ENCODE peak calls at places on chromosomes 2 and 18, in four cellular contexts. A is foreskin fibroblast, Q is mucosa of gallbladder, U is iris pigment epithelial cell. N is an unnamed sample.

GRCh38 chr18:71020342-71021096 is 731.7 kb downstream of the SOCS6 start:
- DNase-seq in A (no peak), Q (no peak), U (peak), N (no peak)

GRCh38 chr18:79471048-79471447 is 75.3 kb downstream of the NFATC1 start:
- DNase-seq in A (no peak), Q (no peak), U (no peak), N (no peak)

GRCh38 chr2:170715932-170716777 is 1.0 kb downstream of the SP5 start:
- DNase-seq in A (no peak), Q (no peak), U (no peak), N (no peak)

GRCh38 chr2:187169864-187170263 is 278.2 kb downstream of the CALCRL start:
- DNase-seq in A (no peak), Q (no peak), U (no peak), N (no peak)

GRCh38 chr2:120779781-120780283 is 44.2 kb downstream of the GLI2 start:
- DNase-seq in A (peak), Q (no peak), U (peak), N (peak)

GRCh38 chr2:98469862-98470544 is 25.3 kb downstream of the INPP4A start:
- DNase-seq in A (no peak), Q (no peak), U (no peak), N (no peak)

GRCh38 chr2:65204461-65205230 is 23.0 kb upstream of the ACTR2 start:
- DNase-seq in A (no peak), Q (no peak), U (no peak), N (peak)

GRCh38 chr2:62854600-62855514 is 149.3 kb downstream of the EHBP1 start:
- DNase-seq in A (no peak), Q (no peak), U (no peak), N (no peak)

GRCh38 chr2:239073745-239074530 is 226.1 kb downstream of the TWIST2 start:
- DNase-seq in A (no peak), Q (no peak), U (no peak), N (no peak)

GRCh38 chr18:51135795-51136194 is 61.7 kb downstream of the MEX3C start:
- DNase-seq in A (no peak), Q (no peak), U (no peak), N (no peak)

GRCh38 chr2:218981390-218982311 is 3.3 kb downstream of the FEV start:
- DNase-seq in A (no peak), Q (no peak), U (no peak), N (peak)

GRCh38 chr2:133833746-133834145 is 265.5 kb upstream of the NCKAP5 start:
- DNase-seq in A (no peak), Q (no peak), U (no peak), N (no peak)

GRCh38 chr2:153005051-153005450 is 286.6 kb downstream of the ARL6IP6 start:
- DNase-seq in A (no peak), Q (no peak), U (no peak), N (no peak)

GRCh38 chr18:22952525-22952924 is 19.4 kb downstream of the RBBP8 start:
- DNase-seq in A (no peak), Q (no peak), U (no peak), N (no peak)

GRCh38 chr2:145484443-145485086 is 964.6 kb upstream of the ZEB2 start:
- DNase-seq in A (peak), Q (no peak), U (peak), N (peak)

GRCh38 chr18:23300211-23300887 is 152.7 kb upstream of the RIOK3 start:
- DNase-seq in A (no peak), Q (no peak), U (peak), N (peak)

GRCh38 chr18:46877329-46877987 is 39.8 kb downstream of the PIAS2 start:
- DNase-seq in A (no peak), Q (peak), U (no peak), N (no peak)

GRCh38 chr18:36527740-36528455 is 230.4 kb downstream of the FHOD3 start:
- DNase-seq in A (no peak), Q (no peak), U (no peak), N (no peak)

GRCh38 chr2:236054125-236054524 is 114.1 kb downstream of the GBX2 start:
- DNase-seq in A (peak), Q (no peak), U (no peak), N (no peak)

GRCh38 chr2:197969391-197969893 is 165.0 kb downstream of the PLCL1 start:
- DNase-seq in A (peak), Q (no peak), U (peak), N (peak)

GRCh38 chr18:58601468-58602266 is 27.2 kb downstream of the ALPK2 start:
- DNase-seq in A (no peak), Q (no peak), U (no peak), N (no peak)

GRCh38 chr2:47225061-47225783 is 70.1 kb upstream of the STPG4 start:
- DNase-seq in A (peak), Q (peak), U (peak), N (peak)

GRCh38 chr2:66596229-66596628 is 161.3 kb downstream of the MEIS1 start:
- DNase-seq in A (no peak), Q (no peak), U (peak), N (peak)

GRCh38 chr2:26580151-26580550 is 61.0 kb downstream of the CIB4 start:
- DNase-seq in A (no peak), Q (no peak), U (no peak), N (no peak)

GRCh38 chr2:216829533-216829932 is 30.3 kb downstream of the TNP1 start:
- DNase-seq in A (no peak), Q (peak), U (peak), N (peak)